ENCODE peak calls at places on chromosomes 1 and 21, in six cellular contexts. K is WERI-Rb-1, L is stomach, D is psoas muscle, O is brain microvascular endothelial cell, P is IMR-90. I is an unnamed sample.

GRCh38 chr1:36603461-36603860 is 120.7 kb upstream of the CSF3R start:
- DNase-seq in K (no peak), L (no peak), D (no peak), O (no peak), P (no peak), I (no peak)

GRCh38 chr1:225919906-225920305 is 4.1 kb downstream of the PYCR2 start:
- DNase-seq in K (no peak), L (peak; percentile 85), D (peak; percentile 79), O (no peak), P (peak; percentile 77), I (peak; percentile 73)

GRCh38 chr1:107220036-107220435 is 79.2 kb downstream of the NTNG1 start:
- DNase-seq in K (no peak), L (no peak), D (no peak), O (no peak), P (no peak), I (no peak)

GRCh38 chr1:25867210-25867991 is 8.1 kb downstream of the PAQR7 start:
- DNase-seq in K (no peak), L (peak; percentile 58), D (no peak), O (no peak), P (no peak), I (no peak)

GRCh38 chr1:246265481-246265880 is 241.6 kb downstream of the SMYD3 start:
- DNase-seq in K (no peak), L (no peak), D (no peak), O (no peak), P (peak; percentile 23), I (no peak)

GRCh38 chr1:110554871-110555801 is 36.2 kb upstream of the KCNA10 start:
- DNase-seq in K (peak; percentile 73), L (peak; percentile 53), D (peak; percentile 69), O (no peak), P (peak; percentile 1), I (no peak)

GRCh38 chr1:180610556-180611015 is 21.2 kb upstream of the XPR1 start:
- DNase-seq in K (no peak), L (no peak), D (no peak), O (no peak), P (no peak), I (no peak)

GRCh38 chr1:180494370-180494769 is 8.0 kb downstream of the ACBD6 start:
- DNase-seq in K (no peak), L (no peak), D (no peak), O (no peak), P (no peak), I (no peak)

DNA sequence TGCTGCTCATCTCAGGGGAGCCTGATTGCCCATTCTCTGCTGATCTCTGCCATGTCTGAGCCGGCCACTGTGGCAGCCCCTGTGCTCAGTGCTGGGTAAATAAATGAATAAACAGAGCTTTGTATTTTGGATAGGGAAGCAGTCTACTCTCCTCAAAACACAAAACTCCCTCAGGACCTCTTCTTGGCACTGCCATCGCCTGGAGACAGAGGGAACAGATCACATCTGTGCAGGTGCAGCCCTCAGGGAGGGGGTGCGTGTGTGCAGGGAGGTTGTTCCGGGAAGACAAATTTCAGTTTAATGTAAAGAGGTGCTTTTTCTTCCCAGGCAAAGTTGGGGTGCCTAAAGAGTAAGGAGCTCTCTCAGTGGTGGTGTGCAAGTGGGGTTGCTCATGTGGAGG is 7.7 kb upstream of the FAM167B start:
- DNase-seq in K (no peak), L (no peak), D (no peak), O (no peak), P (no peak), I (no peak)
- H3K27me3 ChIP-seq in K (no peaks in the 10 kb centered on the region), L (no peaks in the 10 kb centered on the region), D (no peaks in the 10 kb centered on the region), O (no peaks in the 10 kb centered on the region), P (no peaks in the 10 kb centered on the region), I (no peaks in the 10 kb centered on the region)

GRCh38 chr21:45922648-45923047 is 58.9 kb upstream of the COL6A1 start:
- DNase-seq in K (no peak), L (no peak), D (no peak), O (no peak), P (no peak), I (no peak)

GRCh38 chr21:45920824-45921600 is 60.6 kb upstream of the COL6A1 start:
- DNase-seq in K (no peak), L (no peak), D (no peak), O (no peak), P (peak; percentile 84), I (no peak)

GRCh38 chr21:45923146-45923545 is 58.4 kb upstream of the COL6A1 start:
- DNase-seq in K (peak; percentile 83), L (peak; percentile 60), D (peak; percentile 82), O (peak; percentile 69), P (peak; percentile 75), I (no peak)

GRCh38 chr21:45919593-45919992 is 62.0 kb upstream of the COL6A1 start:
- DNase-seq in K (no peak), L (no peak), D (no peak), O (no peak), P (no peak), I (no peak)

DNA sequence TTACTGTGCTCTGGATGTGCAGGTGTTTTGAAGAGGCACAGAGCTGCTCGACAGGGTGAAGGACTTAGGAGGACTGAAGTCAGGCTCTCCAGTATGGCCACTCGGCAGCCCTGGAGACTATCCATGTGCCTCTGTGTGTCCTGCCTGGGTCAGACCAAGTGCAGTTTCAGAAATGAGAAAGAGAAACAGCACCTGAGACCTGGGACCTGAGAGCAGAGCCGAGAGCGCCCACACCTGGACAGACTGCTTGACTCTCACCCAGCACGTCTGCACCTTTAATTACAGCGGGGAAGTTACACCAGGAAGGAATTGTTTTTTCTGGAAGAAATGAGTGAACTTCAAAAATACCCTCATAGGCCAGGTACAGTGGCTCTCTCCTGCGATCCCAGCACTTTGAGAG is 59.7 kb upstream of the COL6A1 start:
- DNase-seq in K (no peak), L (no peak), D (no peak), O (no peak), P (no peak), I (no peak)
- H3K27me3 ChIP-seq in K (no peaks in the 10 kb centered on the region), L (no peaks in the 10 kb centered on the region), D (no peaks in the 10 kb centered on the region), O (no peaks in the 10 kb centered on the region), P (no peaks in the 10 kb centered on the region), I (no peaks in the 10 kb centered on the region)

GRCh38 chr1:47436304-47436978 is 1.4 kb upstream of the FOXD2 start:
- DNase-seq in K (peak; percentile 78), L (peak; percentile 80), D (peak; percentile 83), O (peak; percentile 67), P (peak; percentile 65), I (no peak)
- H3K27me3 ChIP-seq in K (peaks cover 35% of the 10 kb centered on the region), L (peaks cover 100% of the 10 kb centered on the region), D (peaks cover 47% of the 10 kb centered on the region), O (peaks cover 17% of the 10 kb centered on the region), P (peaks cover 33% of the 10 kb centered on the region), I (peaks cover 37% of the 10 kb centered on the region)

DNA sequence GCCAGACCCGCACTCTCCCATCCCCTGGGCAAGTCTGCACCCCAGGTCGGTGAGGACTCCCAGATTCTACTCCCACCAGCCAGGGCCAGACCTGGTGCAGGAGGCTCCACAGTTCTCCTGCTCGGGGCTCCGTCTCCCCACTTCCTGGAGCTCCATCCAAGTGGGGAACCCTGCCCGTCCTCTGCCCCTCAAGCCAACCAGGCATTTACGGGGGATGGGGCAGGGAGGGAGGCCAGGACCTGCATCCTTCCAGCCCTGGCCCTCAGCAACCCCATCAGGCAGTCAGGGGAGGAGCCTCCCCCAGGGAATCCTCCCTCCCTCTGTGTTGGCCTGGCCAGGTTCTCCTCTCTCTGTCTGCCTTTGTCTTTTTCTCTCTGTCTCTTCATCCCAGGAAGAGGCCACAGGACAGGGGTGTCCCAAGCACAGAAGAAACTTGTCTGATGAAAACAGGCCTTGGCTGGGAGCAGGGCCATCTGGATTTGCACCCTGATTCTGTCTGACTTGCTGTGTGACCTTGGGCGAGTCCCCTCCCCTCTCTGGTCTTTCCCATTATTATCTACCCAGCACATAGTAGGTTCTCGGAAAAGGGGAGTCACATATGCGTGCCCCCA is 18.5 kb upstream of the EPHA2 start:
- DNase-seq in K (no peak), L (no peak), D (no peak), O (no peak), P (no peak), I (peak; percentile 39)
- H3K27me3 ChIP-seq in K (no peaks in the 10 kb centered on the region), L (no peaks in the 10 kb centered on the region), D (no peaks in the 10 kb centered on the region), O (no peaks in the 10 kb centered on the region), P (no peaks in the 10 kb centered on the region), I (no peaks in the 10 kb centered on the region)

GRCh38 chr21:43933146-43933673 is 68.2 kb downstream of the AGPAT3 start:
- DNase-seq in K (no peak), L (no peak), D (peak; percentile 11), O (no peak), P (no peak), I (no peak)

GRCh38 chr21:43934716-43935705 is 70.0 kb downstream of the AGPAT3 start:
- DNase-seq in K (no peak), L (no peak), D (peak; percentile 64), O (no peak), P (no peak), I (no peak)

GRCh38 chr21:43935711-43936110 is 70.7 kb downstream of the AGPAT3 start:
- DNase-seq in K (no peak), L (peak; percentile 65), D (peak; percentile 49), O (no peak), P (no peak), I (no peak)

GRCh38 chr21:43933680-43934079 is 68.7 kb downstream of the AGPAT3 start:
- DNase-seq in K (no peak), L (no peak), D (peak; percentile 45), O (no peak), P (no peak), I (no peak)

DNA sequence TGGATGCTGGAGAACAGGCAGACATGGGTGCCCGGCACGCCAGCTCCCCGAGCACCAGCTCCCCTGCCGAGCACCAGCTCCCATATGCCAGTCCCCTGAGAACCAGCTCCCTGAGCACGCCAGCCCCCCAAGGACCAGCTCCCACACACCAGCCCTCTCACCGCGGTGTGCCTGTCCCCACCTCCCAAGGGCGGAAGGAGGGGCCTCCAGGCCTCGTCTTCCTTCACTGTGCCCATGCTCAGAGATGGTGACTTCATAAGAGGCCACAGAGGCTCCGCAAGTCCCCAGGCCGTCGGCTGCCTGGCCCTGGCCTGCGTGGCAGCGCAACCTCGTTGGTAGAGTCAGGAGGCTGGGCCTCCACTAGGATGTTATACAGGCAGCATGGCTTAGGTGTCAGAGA is 69.1 kb downstream of the AGPAT3 start:
- DNase-seq in K (no peak), L (no peak), D (peak; percentile 50), O (no peak), P (no peak), I (no peak)
- H3K27me3 ChIP-seq in K (no peaks in the 10 kb centered on the region), L (no peaks in the 10 kb centered on the region), D (no peaks in the 10 kb centered on the region), O (no peaks in the 10 kb centered on the region), P (no peaks in the 10 kb centered on the region), I (no peaks in the 10 kb centered on the region)

GRCh38 chr1:111992396-111992985 is 3.0 kb upstream of the KCND3 start:
- DNase-seq in K (no peak), L (no peak), D (peak; percentile 65), O (no peak), P (no peak), I (no peak)

GRCh38 chr1:112002525-112002924 is 13.1 kb upstream of the KCND3 start:
- DNase-seq in K (no peak), L (no peak), D (no peak), O (no peak), P (no peak), I (no peak)

GRCh38 chr1:111998332-111998731 is 8.9 kb upstream of the KCND3 start:
- DNase-seq in K (no peak), L (no peak), D (no peak), O (no peak), P (no peak), I (no peak)
- H3K27me3 ChIP-seq in K (peaks cover 7% of the 10 kb centered on the region), L (peaks cover 23% of the 10 kb centered on the region), D (peaks cover 2% of the 10 kb centered on the region), O (peaks cover 1% of the 10 kb centered on the region), P (peaks cover 16% of the 10 kb centered on the region), I (peaks cover 48% of the 10 kb centered on the region)

GRCh38 chr1:214977133-214977532 is 105.4 kb upstream of the KCNK2 start:
- DNase-seq in K (no peak), L (no peak), D (no peak), O (no peak), P (no peak), I (no peak)
- H3K27me3 ChIP-seq in K (no peaks in the 10 kb centered on the region), L (no peaks in the 10 kb centered on the region), D (no peaks in the 10 kb centered on the region), O (no peaks in the 10 kb centered on the region), P (no peaks in the 10 kb centered on the region), I (no peaks in the 10 kb centered on the region)

I was measured in foreskin keratinocyte.